ENCODE peak calls at places on chromosomes 13 and 19, in four cellular contexts. One of them, this sample, is unnamed.
A peak's percentile ranks its signal among the peaks of the same experiment; 100 is the strongest.

GRCh38 chr19:6494438-6495036 is 7.6 kb downstream of the TUBB4A start:
- DNase-seq in HepG2: no peak
- DNase-seq in effector CD4-positive, alpha-beta T cell: no peak
- DNase-seq in NCI-H510A: no peak
- DNase-seq in this sample: no peak

GRCh38 chr19:47444388-47444821 is 25.1 kb upstream of the MEIS3 start:
- DNase-seq in HepG2: no peak
- DNase-seq in effector CD4-positive, alpha-beta T cell: peak; percentile 33
- DNase-seq in NCI-H510A: no peak
- DNase-seq in this sample: no peak

GRCh38 chr13:109818136-109818535 is 31.8 kb upstream of the IRS2 start:
- DNase-seq in HepG2: no peak
- DNase-seq in effector CD4-positive, alpha-beta T cell: no peak
- DNase-seq in NCI-H510A: peak; percentile 22
- DNase-seq in this sample: no peak

GRCh38 chr19:56837492-56837891 is 3.0 kb downstream of the PEG3 start:
- DNase-seq in HepG2: peak; percentile 28
- DNase-seq in effector CD4-positive, alpha-beta T cell: no peak
- DNase-seq in NCI-H510A: no peak
- DNase-seq in this sample: peak; percentile 69

GRCh38 chr13:50236898-50237318 is 221.7 kb downstream of the KCNRG start:
- DNase-seq in HepG2: no peak
- DNase-seq in effector CD4-positive, alpha-beta T cell: peak; percentile 19
- DNase-seq in NCI-H510A: no peak
- DNase-seq in this sample: no peak

GRCh38 chr19:16571689-16572331 is 405 bp downstream of the SLC35E1 start:
- DNase-seq in HepG2: no peak
- DNase-seq in effector CD4-positive, alpha-beta T cell: no peak
- DNase-seq in NCI-H510A: no peak
- DNase-seq in this sample: no peak

GRCh38 chr13:97889803-97890202 is 63.7 kb upstream of the IPO5 start:
- DNase-seq in HepG2: no peak
- DNase-seq in effector CD4-positive, alpha-beta T cell: no peak
- DNase-seq in NCI-H510A: no peak
- DNase-seq in this sample: no peak

GRCh38 chr19:28065026-28065425 is 1147.9 kb downstream of the UQCRFS1 start:
- DNase-seq in HepG2: no peak
- DNase-seq in effector CD4-positive, alpha-beta T cell: no peak
- DNase-seq in NCI-H510A: no peak
- DNase-seq in this sample: no peak

GRCh38 chr13:30125422-30126073 is 181.8 kb downstream of the KATNAL1 start:
- DNase-seq in HepG2: peak; percentile 43
- DNase-seq in effector CD4-positive, alpha-beta T cell: no peak
- DNase-seq in NCI-H510A: peak; percentile 61
- DNase-seq in this sample: no peak

GRCh38 chr19:33416307-33417215 is 43.1 kb downstream of the CEBPG start:
- DNase-seq in HepG2: peak; percentile 44
- DNase-seq in effector CD4-positive, alpha-beta T cell: peak; percentile 65
- DNase-seq in NCI-H510A: peak; percentile 29
- DNase-seq in this sample: peak; percentile 66

GRCh38 chr13:26213982-26214381 is 8.1 kb downstream of the RNF6 start:
- DNase-seq in HepG2: no peak
- DNase-seq in effector CD4-positive, alpha-beta T cell: no peak
- DNase-seq in NCI-H510A: no peak
- DNase-seq in this sample: no peak

GRCh38 chr19:38975861-38976271 is 324 bp upstream of the FBXO17 start:
- DNase-seq in HepG2: peak; percentile 60
- DNase-seq in effector CD4-positive, alpha-beta T cell: no peak
- DNase-seq in NCI-H510A: no peak
- DNase-seq in this sample: no peak

GRCh38 chr19:6521718-6522646 is 8.8 kb upstream of the TNFSF9 start:
- DNase-seq in HepG2: no peak
- DNase-seq in effector CD4-positive, alpha-beta T cell: peak; percentile 51
- DNase-seq in NCI-H510A: no peak
- DNase-seq in this sample: no peak

GRCh38 chr13:66794340-66795031 is 435.6 kb downstream of the PCDH9 start:
- DNase-seq in HepG2: no peak
- DNase-seq in effector CD4-positive, alpha-beta T cell: no peak
- DNase-seq in NCI-H510A: no peak
- DNase-seq in this sample: no peak

GRCh38 chr19:7515471-7516226 is at the start of gene ZNF358:
- DNase-seq in HepG2: peak; percentile 31
- DNase-seq in effector CD4-positive, alpha-beta T cell: no peak
- DNase-seq in NCI-H510A: peak; percentile 80
- DNase-seq in this sample: peak; percentile 92

GRCh38 chr19:29404951-29405727 is 120.7 kb upstream of the VSTM2B start:
- DNase-seq in HepG2: no peak
- DNase-seq in effector CD4-positive, alpha-beta T cell: no peak
- DNase-seq in NCI-H510A: no peak
- DNase-seq in this sample: peak; percentile 53

GRCh38 chr13:53848546-53848945 is 819.9 kb downstream of the OLFM4 start:
- DNase-seq in HepG2: no peak
- DNase-seq in effector CD4-positive, alpha-beta T cell: no peak
- DNase-seq in NCI-H510A: no peak
- DNase-seq in this sample: no peak

GRCh38 chr13:23722726-23723453 is 152.7 kb downstream of the TNFRSF19 start:
- DNase-seq in HepG2: peak; percentile 82
- DNase-seq in effector CD4-positive, alpha-beta T cell: no peak
- DNase-seq in NCI-H510A: no peak
- DNase-seq in this sample: no peak